ENCODE peak calls at places on chromosomes 11 and 22, in six cellular contexts. J is hepatic stellate cell; M is fibroblast of the aortic adventitia; T is mucosa of gallbladder; X is dorsolateral prefrontal cortex; B is stimulated activated CD4-positive, alpha-beta T cell treated with anti-CD3 and anti-CD28 coated beads, Interleukin-2, amount 100 ng/mL, for 48 hours. Y is an unnamed sample.
A peak's percentile ranks its signal among the peaks of the same experiment; 100 is the strongest.

GRCh38 chr11:125064070-125064469 is 965 bp downstream of the SLC37A2 start:
- DNase-seq in T (no peak), X (no peak), J (no peak), B (no peak), M (no peak), Y (no peak)

GRCh38 chr11:75311858-75312288 is 39.6 kb downstream of the ARRB1 start:
- DNase-seq in X (peak; percentile 57), T (peak; percentile 28), J (peak; percentile 96), B (no peak), M (peak; percentile 80), Y (no peak)

GRCh38 chr11:133955091-133955846 is 1.5 kb downstream of the IGSF9B start:
- DNase-seq in J (no peak), M (no peak), X (peak; percentile 75), B (peak; percentile 40), T (peak; percentile 53), Y (no peak)

GRCh38 chr11:117793521-117793920 is 3.5 kb downstream of the DSCAML1 start:
- DNase-seq in T (no peak), X (no peak), M (no peak), J (no peak), B (no peak), Y (no peak)

GRCh38 chr11:64803846-64804345 is 882 bp upstream of the MAP4K2 start:
- DNase-seq in J (no peak), B (no peak), X (no peak), M (no peak), T (no peak), Y (no peak)

GRCh38 chr11:102302241-102302640 is 15.0 kb upstream of the BIRC3 start:
- DNase-seq in B (no peak), X (no peak), M (no peak), T (no peak), J (no peak), Y (no peak)

GRCh38 chr11:116300252-116300651 is 472.5 kb downstream of the BUD13 start:
- DNase-seq in T (no peak), J (no peak), B (no peak), X (no peak), M (no peak), Y (peak; percentile 3)

GRCh38 chr11:96869207-96869606 is 479.4 kb downstream of the JRKL start:
- DNase-seq in J (no peak), T (no peak), M (peak; percentile 80), X (no peak), B (no peak), Y (no peak)

GRCh38 chr11:120043323-120043945 is 94.5 kb downstream of the TRIM29 start:
- DNase-seq in M (no peak), J (no peak), B (no peak), X (no peak), T (no peak), Y (no peak)

GRCh38 chr22:43829904-43830851 is 18.1 kb upstream of the EFCAB6 start:
- DNase-seq in J (no peak), B (no peak), X (peak; percentile 63), M (peak; percentile 80), T (no peak), Y (no peak)

GRCh38 chr11:31218847-31219246 is 150.7 kb downstream of the DCDC1 start:
- DNase-seq in X (no peak), T (no peak), M (no peak), J (no peak), B (no peak), Y (no peak)

GRCh38 chr11:95005642-95006041 is 19.4 kb upstream of the KDM4E start:
- DNase-seq in M (no peak), B (no peak), J (no peak), T (no peak), X (no peak), Y (no peak)

GRCh38 chr22:31870890-31871289 is 73.4 kb upstream of the YWHAH start:
- DNase-seq in T (no peak), M (no peak), J (peak; percentile 77), X (no peak), B (no peak), Y (no peak)

GRCh38 chr22:37025500-37026070 is 6.0 kb downstream of the MPST start:
- DNase-seq in T (no peak), M (no peak), J (no peak), B (no peak), X (no peak), Y (no peak)

GRCh38 chr11:56783448-56784041 is 35.0 kb upstream of the OR9G4 start:
- DNase-seq in J (peak; percentile 2), M (peak; percentile 72), X (no peak), B (no peak), T (no peak), Y (peak; percentile 50)

GRCh38 chr11:35305670-35306382 is 113.5 kb downstream of the SLC1A2 start:
- DNase-seq in M (peak; percentile 49), J (peak; percentile 40), X (no peak), B (no peak), T (peak; percentile 33), Y (peak; percentile 3)

GRCh38 chr11:35165416-35166368 is 26.7 kb downstream of the CD44 start:
- DNase-seq in B (peak; percentile 70), T (peak; percentile 71), M (peak; percentile 82), J (no peak), X (no peak), Y (no peak)

GRCh38 chr22:31173386-31174145 is 13.6 kb downstream of the RNF185 start:
- DNase-seq in B (no peak), X (no peak), J (peak; percentile 83), T (no peak), M (peak; percentile 81), Y (no peak)

GRCh38 chr11:1050581-1051355 is 14.2 kb upstream of the MUC6 start:
- DNase-seq in J (peak; percentile 90), M (peak; percentile 52), B (peak; percentile 73), X (peak; percentile 82), T (peak; percentile 80), Y (peak; percentile 70)

GRCh38 chr11:77101043-77101537 is 1.6 kb upstream of the OMP start:
- DNase-seq in M (no peak), J (peak; percentile 70), X (no peak), B (no peak), T (no peak), Y (no peak)

GRCh38 chr22:45534339-45535192 is 31.9 kb downstream of the FBLN1 start:
- DNase-seq in B (no peak), J (no peak), X (peak; percentile 58), T (peak; percentile 31), M (peak; percentile 85), Y (peak; percentile 49)

GRCh38 chr11:46162700-46163099 is 41.4 kb upstream of the PHF21A start:
- DNase-seq in J (no peak), T (no peak), B (no peak), X (no peak), M (no peak), Y (no peak)

GRCh38 chr22:19603767-19604166 is 79.6 kb upstream of the CLDN5 start:
- DNase-seq in T (no peak), X (no peak), M (no peak), B (no peak), J (no peak), Y (no peak)

GRCh38 chr11:68052137-68052873 is 13.5 kb downstream of the TCIRG1 start:
- DNase-seq in M (no peak), X (no peak), T (no peak), J (no peak), B (no peak), Y (no peak)

GRCh38 chr22:42922374-42923177 is 65.5 kb upstream of the ARFGAP3 start:
- DNase-seq in T (no peak), J (no peak), B (no peak), M (no peak), X (no peak), Y (no peak)

GRCh38 chr11:44607324-44607962 is 42.0 kb downstream of the CD82 start:
- DNase-seq in J (peak; percentile 44), T (no peak), M (no peak), B (no peak), X (no peak), Y (no peak)

GRCh38 chr22:37178350-37179125 is 9.5 kb downstream of the C1QTNF6 start:
- DNase-seq in B (no peak), X (peak; percentile 54), J (no peak), M (no peak), T (peak; percentile 62), Y (no peak)

GRCh38 chr11:1049431-1049891 is 12.9 kb upstream of the MUC6 start:
- DNase-seq in X (no peak), M (no peak), J (no peak), B (no peak), T (peak; percentile 65), Y (no peak)

GRCh38 chr22:41596776-41597634 is 7.4 kb upstream of the PMM1 start:
- DNase-seq in B (peak; percentile 26), J (peak; percentile 69), X (peak; percentile 66), M (peak; percentile 58), T (peak; percentile 56), Y (peak; percentile 34)

GRCh38 chr22:24685804-24686203 is 82.8 kb downstream of the GGT1 start:
- DNase-seq in T (no peak), X (peak; percentile 68), M (no peak), J (no peak), B (no peak), Y (no peak)

GRCh38 chr11:104033561-104033960 is 2.9 kb upstream of the DDI1 start:
- DNase-seq in J (no peak), B (no peak), M (peak; percentile 52), T (no peak), X (no peak), Y (no peak)

GRCh38 chr22:37187891-37188761 is at the start of gene C1QTNF6:
- DNase-seq in X (no peak), B (no peak), M (peak; percentile 60), J (no peak), T (no peak), Y (no peak)

GRCh38 chr11:8814209-8814922 is 96.6 kb upstream of the AKIP1 start:
- DNase-seq in T (no peak), B (no peak), J (no peak), M (no peak), X (no peak), Y (no peak)

GRCh38 chr11:82718307-82718706 is 15.4 kb downstream of the FAM181B start:
- DNase-seq in X (no peak), T (peak; percentile 16), B (no peak), M (peak; percentile 66), J (peak; percentile 45), Y (peak; percentile 45)

Y was measured in NCI-H748 treated with DMSO at 0.1 percent for 48 hours.